ENCODE peak calls at places on chromosomes 16 and 17, in nine cellular contexts. One of them, this sample, is unnamed.
A peak's percentile ranks its signal among the peaks of the same experiment; 100 is the strongest.

GRCh38 chr17:79670537-79671386 is 59.9 kb upstream of the RBFOX3 start:
- DNase-seq in MM.1S: no peak
- DNase-seq in HCT116: no peak
- DNase-seq in neural progenitor cell: no peak
- DNase-seq in GM23248: peak; percentile 8
- DNase-seq in GM23338: no peak
- DNase-seq in PC-3: no peak
- DNase-seq in hepatocyte: no peak
- DNase-seq in SK-N-SH: no peak
- DNase-seq in this sample: no peak

GRCh38 chr16:74591914-74592650 is 14.8 kb downstream of the GLG1 start:
- DNase-seq in MM.1S: no peak
- DNase-seq in HCT116: no peak
- DNase-seq in neural progenitor cell: no peak
- DNase-seq in GM23248: no peak
- DNase-seq in GM23338: no peak
- DNase-seq in PC-3: no peak
- DNase-seq in hepatocyte: no peak
- DNase-seq in SK-N-SH: no peak
- DNase-seq in this sample: no peak

GRCh38 chr16:2246301-2246885 is 5.0 kb downstream of the ECI1 start:
- DNase-seq in MM.1S: no peak
- DNase-seq in HCT116: no peak
- DNase-seq in neural progenitor cell: no peak
- DNase-seq in GM23248: no peak
- DNase-seq in GM23338: no peak
- DNase-seq in PC-3: no peak
- DNase-seq in hepatocyte: no peak
- DNase-seq in SK-N-SH: no peak
- DNase-seq in this sample: no peak

GRCh38 chr17:37388266-37388665 is 12.5 kb downstream of the C17orf78 start:
- DNase-seq in MM.1S: no peak
- DNase-seq in HCT116: no peak
- DNase-seq in neural progenitor cell: no peak
- DNase-seq in GM23248: peak; percentile 50
- DNase-seq in GM23338: no peak
- DNase-seq in PC-3: no peak
- DNase-seq in hepatocyte: no peak
- DNase-seq in SK-N-SH: no peak
- DNase-seq in this sample: no peak

GRCh38 chr16:58329147-58329546 is 34.3 kb upstream of the PRSS54 start:
- DNase-seq in MM.1S: no peak
- DNase-seq in HCT116: no peak
- DNase-seq in neural progenitor cell: no peak
- DNase-seq in GM23248: peak; percentile 57
- DNase-seq in GM23338: no peak
- DNase-seq in PC-3: peak; percentile 51
- DNase-seq in hepatocyte: no peak
- DNase-seq in SK-N-SH: no peak
- DNase-seq in this sample: no peak

GRCh38 chr17:78132086-78132676 is 1.6 kb downstream of the TMC8 start:
- DNase-seq in MM.1S: peak; percentile 81
- DNase-seq in HCT116: no peak
- DNase-seq in neural progenitor cell: no peak
- DNase-seq in GM23248: no peak
- DNase-seq in GM23338: peak; percentile 77
- DNase-seq in PC-3: peak; percentile 66
- DNase-seq in hepatocyte: peak; percentile 63
- DNase-seq in SK-N-SH: no peak
- DNase-seq in this sample: peak; percentile 80

GRCh38 chr16:86427327-86427935 is 82.9 kb upstream of the FOXF1 start:
- DNase-seq in MM.1S: no peak
- DNase-seq in HCT116: no peak
- DNase-seq in neural progenitor cell: no peak
- DNase-seq in GM23248: no peak
- DNase-seq in GM23338: no peak
- DNase-seq in PC-3: no peak
- DNase-seq in hepatocyte: no peak
- DNase-seq in SK-N-SH: no peak
- DNase-seq in this sample: no peak

GRCh38 chr17:31680126-31680525 is 178.9 kb downstream of the COPRS start:
- DNase-seq in MM.1S: no peak
- DNase-seq in HCT116: no peak
- DNase-seq in neural progenitor cell: no peak
- DNase-seq in GM23248: no peak
- DNase-seq in GM23338: no peak
- DNase-seq in PC-3: no peak
- DNase-seq in hepatocyte: no peak
- DNase-seq in SK-N-SH: no peak
- DNase-seq in this sample: no peak

GRCh38 chr16:9330036-9330545 is 238.6 kb downstream of the HAPSTR1 start:
- DNase-seq in MM.1S: no peak
- DNase-seq in HCT116: no peak
- DNase-seq in neural progenitor cell: no peak
- DNase-seq in GM23248: no peak
- DNase-seq in GM23338: no peak
- DNase-seq in PC-3: no peak
- DNase-seq in hepatocyte: no peak
- DNase-seq in SK-N-SH: no peak
- DNase-seq in this sample: no peak

GRCh38 chr16:3085868-3086595 is 13.1 kb downstream of the ZSCAN10 start:
- DNase-seq in MM.1S: no peak
- DNase-seq in HCT116: no peak
- DNase-seq in neural progenitor cell: no peak
- DNase-seq in GM23248: no peak
- DNase-seq in GM23338: no peak
- DNase-seq in PC-3: no peak
- DNase-seq in hepatocyte: no peak
- DNase-seq in SK-N-SH: no peak
- DNase-seq in this sample: no peak

GRCh38 chr16:27520982-27521673 is 28.6 kb downstream of the GTF3C1 start:
- DNase-seq in MM.1S: no peak
- DNase-seq in HCT116: no peak
- DNase-seq in neural progenitor cell: no peak
- DNase-seq in GM23248: no peak
- DNase-seq in GM23338: no peak
- DNase-seq in PC-3: no peak
- DNase-seq in hepatocyte: no peak
- DNase-seq in SK-N-SH: no peak
- DNase-seq in this sample: no peak

GRCh38 chr17:82230627-82231311 is 1.9 kb downstream of the SLC16A3 start:
- DNase-seq in MM.1S: peak; percentile 27
- DNase-seq in HCT116: no peak
- DNase-seq in neural progenitor cell: peak; percentile 88
- DNase-seq in GM23248: peak; percentile 95
- DNase-seq in GM23338: peak; percentile 85
- DNase-seq in PC-3: peak; percentile 85
- DNase-seq in hepatocyte: peak; percentile 89
- DNase-seq in SK-N-SH: peak; percentile 77
- DNase-seq in this sample: no peak
- H3K4me1 ChIP-seq in MM.1S: peaks cover 12% of the 10 kb centered on the region
- H3K4me1 ChIP-seq in HCT116: peaks cover 55% of the 10 kb centered on the region
- H3K4me1 ChIP-seq in neural progenitor cell: peaks cover 27% of the 10 kb centered on the region
- H3K4me1 ChIP-seq in GM23248: peaks cover 3% of the 10 kb centered on the region
- H3K4me1 ChIP-seq in GM23338: no peaks in the 10 kb centered on the region
- H3K4me1 ChIP-seq in PC-3: peaks cover 48% of the 10 kb centered on the region
- H3K4me1 ChIP-seq in hepatocyte: peaks cover 48% of the 10 kb centered on the region
- H3K4me1 ChIP-seq in SK-N-SH: peaks cover 6% of the 10 kb centered on the region
- H3K4me1 ChIP-seq in this sample: peaks cover 43% of the 10 kb centered on the region

DNA sequence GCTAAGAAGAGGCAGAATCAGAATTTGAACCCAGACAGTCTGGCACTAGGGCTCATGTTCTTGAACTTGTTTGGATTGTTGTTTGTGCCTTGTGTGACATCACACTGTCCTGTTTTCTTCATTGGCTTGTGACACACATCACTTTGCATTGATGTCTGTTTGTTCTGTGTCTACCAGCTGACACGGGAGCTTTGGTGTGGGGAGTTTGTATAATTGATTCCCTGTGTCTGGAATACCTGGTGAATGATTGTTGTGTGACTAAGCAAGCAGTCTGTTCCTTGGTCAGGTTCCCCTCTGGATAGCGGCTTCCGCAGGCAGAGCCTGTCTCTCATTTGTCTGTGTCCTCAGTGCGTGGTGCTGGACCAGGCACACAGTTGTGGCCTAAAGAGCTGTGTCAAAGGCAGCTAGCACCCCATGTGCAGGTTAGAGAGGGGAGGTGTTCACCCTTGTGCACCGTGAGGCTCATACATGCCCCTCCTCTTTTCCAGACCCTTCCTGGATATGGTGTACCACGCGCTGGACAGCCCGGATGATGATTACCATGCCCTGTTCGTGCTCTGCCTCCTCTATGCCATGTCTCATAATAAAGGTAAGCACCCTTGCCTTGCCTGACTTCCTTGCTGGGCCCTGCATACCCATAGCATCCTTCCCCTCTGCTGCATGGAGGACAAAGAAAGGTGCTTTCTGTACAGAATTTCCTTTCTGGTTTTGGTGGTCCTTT is 80.1 kb downstream of the CLEC16A start:
- DNase-seq in MM.1S: no peak
- DNase-seq in HCT116: peak; percentile 45
- DNase-seq in neural progenitor cell: no peak
- DNase-seq in GM23248: no peak
- DNase-seq in GM23338: no peak
- DNase-seq in PC-3: peak; percentile 55
- DNase-seq in hepatocyte: no peak
- DNase-seq in SK-N-SH: no peak
- DNase-seq in this sample: no peak
- H3K4me2 ChIP-seq in MM.1S: no peak overlapping the region
- H3K4me2 ChIP-seq in HCT116: no peak overlapping the region
- H3K4me2 ChIP-seq in neural progenitor cell: no peak overlapping the region
- H3K4me2 ChIP-seq in GM23248: no peak overlapping the region
- H3K4me2 ChIP-seq in GM23338: no peak overlapping the region
- H3K4me2 ChIP-seq in PC-3: no peak overlapping the region
- H3K4me2 ChIP-seq in hepatocyte: no peak overlapping the region
- H3K4me2 ChIP-seq in SK-N-SH: no peak overlapping the region
- H3K4me2 ChIP-seq in this sample: no peak overlapping the region

DNA sequence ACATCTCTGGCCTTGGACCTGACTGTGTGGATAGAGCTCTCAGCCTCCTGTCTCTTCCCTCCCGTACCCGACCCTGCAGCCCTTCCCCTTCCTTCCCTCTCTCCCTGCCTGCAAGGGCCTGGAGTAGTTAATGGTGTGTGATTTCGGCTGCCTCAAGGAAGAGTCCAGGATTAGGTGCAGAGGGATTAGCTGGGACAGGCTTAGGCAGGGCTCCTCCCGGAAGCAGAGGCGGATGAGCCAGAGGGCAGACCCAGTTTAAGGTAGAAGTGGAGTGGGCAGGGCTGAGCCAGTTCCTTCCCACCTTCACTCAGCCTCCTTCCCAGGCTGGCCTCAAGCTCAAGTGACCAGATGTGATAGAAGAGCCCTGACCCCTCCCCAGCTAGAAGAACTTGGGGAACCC is 16.7 kb downstream of the GUCY2D start:
- DNase-seq in MM.1S: no peak
- DNase-seq in HCT116: no peak
- DNase-seq in neural progenitor cell: peak; percentile 63
- DNase-seq in GM23248: no peak
- DNase-seq in GM23338: no peak
- DNase-seq in PC-3: no peak
- DNase-seq in hepatocyte: no peak
- DNase-seq in SK-N-SH: no peak
- DNase-seq in this sample: no peak
- TF ChIP-seq EZH2phosphoT487 in MM.1S: no peak
- TF ChIP-seq EZH2phosphoT487 in HCT116: no peak
- TF ChIP-seq EZH2phosphoT487 in neural progenitor cell: no peak
- TF ChIP-seq EZH2phosphoT487 in GM23248: no peak
- TF ChIP-seq EZH2phosphoT487 in GM23338: no peak
- TF ChIP-seq EZH2phosphoT487 in PC-3: no peak
- TF ChIP-seq EZH2phosphoT487 in hepatocyte: no peak
- TF ChIP-seq EZH2phosphoT487 in SK-N-SH: no peak
- TF ChIP-seq EZH2phosphoT487 in this sample: no peak

DNA sequence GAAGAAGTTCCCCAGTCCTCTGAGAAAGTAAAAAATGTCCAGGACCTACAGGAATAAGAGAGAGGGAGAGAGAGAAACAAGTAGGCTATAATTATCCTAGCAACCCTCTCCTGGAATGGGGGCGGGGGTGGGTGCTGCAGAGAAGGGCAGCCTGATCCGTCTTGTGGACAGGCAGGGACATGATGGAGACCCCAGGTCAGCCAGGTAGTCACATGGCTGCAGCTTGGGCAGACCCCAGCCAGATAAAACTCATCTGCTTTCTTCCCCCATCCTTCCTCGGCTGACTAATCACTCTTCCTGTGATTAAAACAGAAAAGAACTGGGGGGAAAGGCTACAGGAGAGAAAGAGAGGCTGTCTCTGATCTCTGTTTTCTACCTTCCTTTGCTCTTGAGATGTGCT is 32.6 kb downstream of the COPZ2 start:
- DNase-seq in MM.1S: no peak
- DNase-seq in HCT116: no peak
- DNase-seq in neural progenitor cell: no peak
- DNase-seq in GM23248: peak; percentile 22
- DNase-seq in GM23338: no peak
- DNase-seq in PC-3: no peak
- DNase-seq in hepatocyte: no peak
- DNase-seq in SK-N-SH: no peak
- DNase-seq in this sample: no peak
- H3K4me1 ChIP-seq in MM.1S: peaks cover 5% of the 10 kb centered on the region
- H3K4me1 ChIP-seq in HCT116: peaks cover 16% of the 10 kb centered on the region
- H3K4me1 ChIP-seq in neural progenitor cell: peaks cover 63% of the 10 kb centered on the region
- H3K4me1 ChIP-seq in GM23248: peaks cover 37% of the 10 kb centered on the region
- H3K4me1 ChIP-seq in GM23338: peaks cover 44% of the 10 kb centered on the region
- H3K4me1 ChIP-seq in PC-3: peaks cover 43% of the 10 kb centered on the region
- H3K4me1 ChIP-seq in hepatocyte: peaks cover 15% of the 10 kb centered on the region
- H3K4me1 ChIP-seq in SK-N-SH: peaks cover 54% of the 10 kb centered on the region
- H3K4me1 ChIP-seq in this sample: peaks cover 34% of the 10 kb centered on the region